ENCODE peak calls at places on chromosomes 3 and 15, in five cellular contexts. One of them, this sample, is unnamed.
A peak's percentile ranks its signal among the peaks of the same experiment; 100 is the strongest.

GRCh38 chr3:197426161-197426566 is 127.8 kb upstream of the DLG1 start:
- DNase-seq in upper lobe of right lung: no peak
- DNase-seq in activated CD4-positive, alpha-beta T cell treated with anti-CD3 and anti-CD28 coated beads, Interleukin-2, amount 10 ng/mL, durations not matched to agents 7 days and 5 days: no peak
- DNase-seq in posterior vena cava: peak; percentile 55
- DNase-seq in GM04504: no peak
- DNase-seq in this sample: peak; percentile 58

GRCh38 chr15:48352474-48353072 is 21.3 kb downstream of the DUT start:
- DNase-seq in upper lobe of right lung: no peak
- DNase-seq in activated CD4-positive, alpha-beta T cell treated with anti-CD3 and anti-CD28 coated beads, Interleukin-2, amount 10 ng/mL, durations not matched to agents 7 days and 5 days: peak; percentile 68
- DNase-seq in posterior vena cava: no peak
- DNase-seq in GM04504: no peak
- DNase-seq in this sample: peak; percentile 67

GRCh38 chr3:16633948-16634347 is 28.7 kb upstream of the DAZL start:
- DNase-seq in upper lobe of right lung: no peak
- DNase-seq in activated CD4-positive, alpha-beta T cell treated with anti-CD3 and anti-CD28 coated beads, Interleukin-2, amount 10 ng/mL, durations not matched to agents 7 days and 5 days: no peak
- DNase-seq in posterior vena cava: no peak
- DNase-seq in GM04504: no peak
- DNase-seq in this sample: no peak

GRCh38 chr15:56320316-56320715 is 44.9 kb upstream of the TEX9 start:
- DNase-seq in upper lobe of right lung: no peak
- DNase-seq in activated CD4-positive, alpha-beta T cell treated with anti-CD3 and anti-CD28 coated beads, Interleukin-2, amount 10 ng/mL, durations not matched to agents 7 days and 5 days: no peak
- DNase-seq in posterior vena cava: no peak
- DNase-seq in GM04504: no peak
- DNase-seq in this sample: no peak

GRCh38 chr3:171446801-171447578 is 13.2 kb downstream of the TNIK start:
- DNase-seq in upper lobe of right lung: no peak
- DNase-seq in activated CD4-positive, alpha-beta T cell treated with anti-CD3 and anti-CD28 coated beads, Interleukin-2, amount 10 ng/mL, durations not matched to agents 7 days and 5 days: no peak
- DNase-seq in posterior vena cava: no peak
- DNase-seq in GM04504: peak; percentile 64
- DNase-seq in this sample: no peak

GRCh38 chr15:78077053-78077859 is at the start of gene TBC1D2B:
- DNase-seq in upper lobe of right lung: peak; percentile 89
- DNase-seq in activated CD4-positive, alpha-beta T cell treated with anti-CD3 and anti-CD28 coated beads, Interleukin-2, amount 10 ng/mL, durations not matched to agents 7 days and 5 days: peak; percentile 69
- DNase-seq in posterior vena cava: peak; percentile 89
- DNase-seq in GM04504: no peak
- DNase-seq in this sample: peak; percentile 86

GRCh38 chr3:152331975-152332374 is 63.2 kb downstream of the MBNL1 start:
- DNase-seq in upper lobe of right lung: no peak
- DNase-seq in activated CD4-positive, alpha-beta T cell treated with anti-CD3 and anti-CD28 coated beads, Interleukin-2, amount 10 ng/mL, durations not matched to agents 7 days and 5 days: no peak
- DNase-seq in posterior vena cava: no peak
- DNase-seq in GM04504: no peak
- DNase-seq in this sample: no peak

GRCh38 chr15:90659481-90659880 is 57.7 kb upstream of the BLM start:
- DNase-seq in upper lobe of right lung: no peak
- DNase-seq in activated CD4-positive, alpha-beta T cell treated with anti-CD3 and anti-CD28 coated beads, Interleukin-2, amount 10 ng/mL, durations not matched to agents 7 days and 5 days: no peak
- DNase-seq in posterior vena cava: peak; percentile 17
- DNase-seq in GM04504: no peak
- DNase-seq in this sample: no peak

GRCh38 chr3:140296796-140297352 is 361.9 kb downstream of the CLSTN2 start:
- DNase-seq in upper lobe of right lung: no peak
- DNase-seq in activated CD4-positive, alpha-beta T cell treated with anti-CD3 and anti-CD28 coated beads, Interleukin-2, amount 10 ng/mL, durations not matched to agents 7 days and 5 days: no peak
- DNase-seq in posterior vena cava: no peak
- DNase-seq in GM04504: peak; percentile 16
- DNase-seq in this sample: no peak

GRCh38 chr3:171565671-171566070 is 105.5 kb upstream of the TNIK start:
- DNase-seq in upper lobe of right lung: no peak
- DNase-seq in activated CD4-positive, alpha-beta T cell treated with anti-CD3 and anti-CD28 coated beads, Interleukin-2, amount 10 ng/mL, durations not matched to agents 7 days and 5 days: no peak
- DNase-seq in posterior vena cava: no peak
- DNase-seq in GM04504: peak; percentile 11
- DNase-seq in this sample: no peak

GRCh38 chr3:186759231-186759930 is 24.0 kb upstream of the EIF4A2 start:
- DNase-seq in upper lobe of right lung: no peak
- DNase-seq in activated CD4-positive, alpha-beta T cell treated with anti-CD3 and anti-CD28 coated beads, Interleukin-2, amount 10 ng/mL, durations not matched to agents 7 days and 5 days: no peak
- DNase-seq in posterior vena cava: no peak
- DNase-seq in GM04504: no peak
- DNase-seq in this sample: no peak

GRCh38 chr15:101201411-101202174 is 50.3 kb downstream of the CHSY1 start:
- DNase-seq in upper lobe of right lung: peak; percentile 78
- DNase-seq in activated CD4-positive, alpha-beta T cell treated with anti-CD3 and anti-CD28 coated beads, Interleukin-2, amount 10 ng/mL, durations not matched to agents 7 days and 5 days: no peak
- DNase-seq in posterior vena cava: peak; percentile 97
- DNase-seq in GM04504: peak; percentile 98
- DNase-seq in this sample: peak; percentile 88

This sample was measured in sciatic nerve.